ENCODE peak calls at places on chromosomes 13 and 19, in six cellular contexts. R, H, O, W, V and M are unnamed samples.

GRCh38 chr13:113432509-113433270 is 20.6 kb downstream of the ADPRHL1 start:
- DNase-seq in V (no peak), W (no peak), H (no peak), O (no peak), R (peak), M (peak)

GRCh38 chr13:94236876-94237275 is 242.6 kb downstream of the DCT start:
- DNase-seq in O (no peak), W (no peak), H (no peak), V (no peak), R (no peak), M (no peak)

GRCh38 chr13:38661276-38661675 is 25.6 kb upstream of the FREM2 start:
- DNase-seq in V (no peak), W (no peak), R (no peak), O (no peak), H (no peak), M (no peak)

GRCh38 chr13:36945078-36945477 is 25.0 kb upstream of the SMAD9 start:
- DNase-seq in H (no peak), O (no peak), V (no peak), W (no peak), R (no peak), M (no peak)

GRCh38 chr19:411723-412355 is 2.9 kb upstream of the C2CD4C start:
- DNase-seq in W (no peak), R (no peak), V (no peak), H (no peak), O (no peak), M (peak)

GRCh38 chr19:17296278-17296677 is 6.9 kb downstream of the ABHD8 start:
- DNase-seq in O (no peak), W (no peak), H (no peak), V (no peak), R (no peak), M (no peak)

GRCh38 chr19:52638601-52639000 is 446 bp upstream of the ZNF83 start:
- DNase-seq in O (peak), H (peak), W (no peak), V (peak), R (peak), M (no peak)

GRCh38 chr13:100089633-100090032 is 740 bp downstream of the PCCA start:
- DNase-seq in V (no peak), R (no peak), H (no peak), W (no peak), O (no peak), M (no peak)

GRCh38 chr13:50589139-50589538 is 254.4 kb downstream of the DLEU7 start:
- DNase-seq in R (no peak), O (no peak), V (no peak), H (no peak), W (no peak), M (no peak)

GRCh38 chr13:23443878-23444277 is 10.4 kb upstream of the SACS start:
- DNase-seq in H (no peak), W (no peak), O (no peak), V (no peak), R (no peak), M (no peak)

GRCh38 chr19:14497347-14497921 is 1.5 kb upstream of the GIPC1 start:
- DNase-seq in R (no peak), H (no peak), V (no peak), W (no peak), O (no peak), M (no peak)

GRCh38 chr13:106156468-106156867 is 379.0 kb downstream of the EFNB2 start:
- DNase-seq in R (no peak), O (no peak), W (no peak), V (no peak), H (no peak), M (no peak)

GRCh38 chr19:10929402-10929794 is 787 bp downstream of the TIMM29 start:
- DNase-seq in O (no peak), R (no peak), H (peak), W (no peak), V (no peak), M (peak)

GRCh38 chr13:74210693-74211393 is 76.6 kb upstream of the KLF12 start:
- DNase-seq in H (no peak), O (no peak), V (no peak), R (peak), W (no peak), M (no peak)

GRCh38 chr13:67155898-67156717 is 74.0 kb downstream of the PCDH9 start:
- DNase-seq in O (peak), V (no peak), W (no peak), H (no peak), R (no peak), M (no peak)

GRCh38 chr13:85657942-85658341 is 141.3 kb downstream of the SLITRK6 start:
- DNase-seq in O (no peak), R (no peak), W (no peak), H (no peak), V (no peak), M (no peak)

GRCh38 chr19:47587295-47587694 is 14.3 kb upstream of the ZNF541 start:
- DNase-seq in R (no peak), W (no peak), O (no peak), H (no peak), V (no peak), M (no peak)

GRCh38 chr13:27354379-27354778 is 70.0 kb upstream of the GTF3A start:
- DNase-seq in W (no peak), R (no peak), V (no peak), H (no peak), O (no peak), M (no peak)

GRCh38 chr13:36885901-36886300 is 34.1 kb downstream of the SMAD9 start:
- DNase-seq in R (no peak), W (no peak), O (no peak), H (no peak), V (no peak), M (no peak)

GRCh38 chr13:46516624-46517318 is 36.2 kb upstream of the LRCH1 start:
- DNase-seq in W (no peak), O (no peak), R (no peak), V (no peak), H (no peak), M (no peak)

GRCh38 chr19:41218615-41219507 is at the start of gene AXL:
- DNase-seq in V (peak), H (peak), O (peak), R (peak), W (peak), M (no peak)

GRCh38 chr19:3178377-3178972 is at the start of gene S1PR4:
- DNase-seq in W (no peak), H (peak), R (peak), V (no peak), O (peak), M (peak)

GRCh38 chr19:40416918-40417713 is 3.9 kb upstream of the PRX start:
- DNase-seq in W (no peak), R (peak), H (peak), V (peak), O (peak), M (no peak)

GRCh38 chr13:110379905-110380341 is 72.8 kb downstream of the COL4A2 start:
- DNase-seq in V (no peak), R (no peak), H (no peak), O (no peak), W (no peak), M (no peak)

GRCh38 chr19:55579766-55580621 is 654 bp downstream of the ZNF579 start:
- DNase-seq in W (no peak), H (no peak), R (peak), O (no peak), V (no peak), M (no peak)

GRCh38 chr13:105972811-105973590 is 562.5 kb downstream of the EFNB2 start:
- DNase-seq in O (no peak), V (no peak), H (no peak), W (no peak), R (no peak), M (no peak)

GRCh38 chr13:99191900-99192399 is 8.7 kb upstream of the UBAC2 start:
- DNase-seq in R (no peak), W (no peak), O (no peak), V (no peak), H (no peak), M (no peak)

GRCh38 chr13:24684600-24684998 is 4.4 kb downstream of the ATP12A start:
- DNase-seq in O (no peak), W (no peak), H (no peak), R (no peak), V (no peak), M (no peak)

GRCh38 chr19:1112254-1113208 is 8.7 kb downstream of the GPX4 start:
- DNase-seq in H (no peak), W (no peak), V (no peak), R (no peak), O (peak), M (no peak)

GRCh38 chr19:42286349-42287016 is 15.4 kb upstream of the PRR19 start:
- DNase-seq in O (no peak), H (peak), W (no peak), R (peak), V (peak), M (no peak)

GRCh38 chr19:53864308-53864836 is 3.3 kb upstream of the MYADM start:
- DNase-seq in H (no peak), W (no peak), O (no peak), R (no peak), V (no peak), M (no peak)

GRCh38 chr19:30675086-30675485 is 302.9 kb downstream of the ZNF536 start:
- DNase-seq in R (no peak), V (no peak), W (no peak), O (no peak), H (no peak), M (no peak)

GRCh38 chr19:4636151-4636717 is 3.1 kb upstream of the TNFAIP8L1 start:
- DNase-seq in O (peak), V (peak), R (peak), H (peak), W (peak), M (no peak)

GRCh38 chr13:54859827-54860226 is 1831.2 kb downstream of the OLFM4 start:
- DNase-seq in R (no peak), O (no peak), H (no peak), W (no peak), V (no peak), M (no peak)

GRCh38 chr13:38980628-38981078 is 10.0 kb downstream of the STOML3 start:
- DNase-seq in R (no peak), O (no peak), V (no peak), W (no peak), H (no peak), M (no peak)

GRCh38 chr13:66831317-66831716 is 398.8 kb downstream of the PCDH9 start:
- DNase-seq in R (no peak), O (no peak), V (no peak), W (no peak), H (no peak), M (no peak)

GRCh38 chr13:95956589-95957148 is 96.5 kb downstream of the UGGT2 start:
- DNase-seq in W (no peak), O (no peak), V (no peak), R (no peak), H (no peak), M (no peak)

GRCh38 chr13:99558570-99559180 is 57.4 kb downstream of the TM9SF2 start:
- DNase-seq in H (no peak), O (no peak), R (no peak), V (no peak), W (no peak), M (no peak)

DNA sequence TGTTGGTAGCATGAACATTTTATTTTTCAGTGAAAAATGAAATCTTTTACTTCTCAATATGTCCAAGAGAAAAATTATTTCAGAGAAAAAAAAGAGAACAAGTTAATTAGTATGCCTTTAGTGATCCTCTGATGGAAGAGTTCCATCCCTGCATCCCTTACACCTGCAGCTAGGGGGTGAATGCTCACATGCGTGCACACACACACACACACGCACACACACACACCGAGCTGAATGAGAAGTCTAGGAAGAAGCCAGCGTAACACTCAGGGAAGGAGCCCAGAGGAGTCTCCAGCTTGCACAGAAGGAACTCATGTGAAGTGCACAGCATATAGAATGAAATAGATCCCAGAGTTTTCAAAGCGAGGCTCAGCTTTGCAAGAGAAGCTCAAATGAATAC is 510.5 kb downstream of the IRS2 start:
- DNase-seq in W (no peak), V (no peak), R (no peak), H (no peak), O (no peak), M (no peak)
- TF ChIP-seq CTCF in W (no peak), V (no peak), R (no peak), H (no peak), O (no peak), M (peak)

GRCh38 chr13:41310963-41311606 is at the start of gene NAA16:
- DNase-seq in R (peak), V (peak), H (peak), W (peak), O (peak), M (peak)

GRCh38 chr13:41308241-41308640 is 2.8 kb upstream of the NAA16 start:
- DNase-seq in V (no peak), W (no peak), H (no peak), R (no peak), O (no peak), M (no peak)

GRCh38 chr13:41313117-41313516 is 2.0 kb downstream of the NAA16 start:
- DNase-seq in V (no peak), W (no peak), H (no peak), R (no peak), O (no peak), M (no peak)

GRCh38 chr13:41313659-41314197 is 2.7 kb downstream of the NAA16 start:
- DNase-seq in V (no peak), H (no peak), R (no peak), W (no peak), O (no peak), M (no peak)

DNA sequence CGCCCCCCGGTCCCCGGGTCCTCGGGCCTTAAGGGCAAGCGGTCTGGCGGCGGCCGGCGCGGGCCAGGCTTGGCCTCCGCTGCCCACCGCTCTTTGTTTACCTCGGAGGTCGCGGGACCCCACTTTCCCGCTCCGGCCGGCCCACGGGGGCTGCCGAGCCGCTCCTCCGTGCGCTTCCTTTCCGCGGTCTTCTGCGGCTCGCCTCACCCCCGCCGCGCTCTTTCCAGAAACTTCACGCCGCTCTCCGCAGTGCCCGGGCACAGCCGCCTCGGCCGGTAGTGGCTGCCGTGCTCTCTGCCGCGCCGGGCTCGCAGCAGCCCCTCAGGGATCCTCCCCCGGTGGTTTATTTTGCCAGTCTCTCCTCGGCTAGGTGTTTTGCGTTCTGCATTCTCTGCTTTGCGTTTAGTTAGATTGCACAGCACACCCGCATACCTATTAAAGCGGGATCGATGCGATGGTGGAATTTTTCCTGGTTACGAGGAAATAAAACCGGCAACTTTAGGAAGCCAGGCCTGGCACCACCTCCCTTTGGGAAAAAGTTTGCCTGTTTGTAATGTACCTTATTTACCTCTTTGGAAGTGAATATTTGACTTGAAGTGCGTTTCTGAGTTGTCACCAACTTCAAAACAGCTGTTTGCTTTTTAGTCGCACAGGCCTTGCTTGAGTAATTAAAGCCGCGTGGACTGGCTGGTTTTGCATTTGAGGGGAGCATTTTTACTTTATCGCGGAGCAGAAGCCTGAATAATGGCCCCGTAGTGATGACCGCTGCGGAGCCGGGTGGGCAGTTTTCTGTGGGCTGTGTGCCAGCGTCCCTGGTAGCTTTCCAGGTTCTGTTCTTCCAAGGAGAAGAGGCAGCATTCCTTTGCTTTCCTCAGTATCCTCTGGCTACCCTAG is 787 bp downstream of the NAA16 start:
- DNase-seq in O (peak), V (peak), H (peak), W (peak), R (peak), M (no peak)
- TF ChIP-seq CTCF in O (no peak), V (no peak), H (no peak), W (no peak), R (no peak), M (peak)

GRCh38 chr19:45913874-45914830 is at the start of gene NANOS2:
- DNase-seq in O (no peak), V (no peak), W (no peak), H (no peak), R (peak), M (no peak)
- TF ChIP-seq CTCF in O (no peak), V (peak), W (no peak), H (no peak), R (no peak), M (no peak)

GRCh38 chr19:57406516-57407123 is 4.3 kb upstream of the ZNF17 start:
- DNase-seq in H (no peak), V (peak), W (peak), O (peak), R (peak), M (no peak)
- TF ChIP-seq CTCF in H (peak), V (peak), W (peak), O (peak), R (peak), M (peak)

GRCh38 chr13:33466262-33466661 is 180.7 kb upstream of the STARD13 start:
- DNase-seq in O (no peak), V (no peak), W (no peak), H (no peak), R (no peak), M (no peak)
- TF ChIP-seq CTCF in O (no peak), V (no peak), W (no peak), H (no peak), R (no peak), M (peak)